ENCODE peak calls at places on chromosomes 7 and 10, in seven cellular contexts. One of them, this sample, is unnamed.

GRCh38 chr7:101565601-101566209 is 63.4 kb downstream of the MYL10 start:
- DNase-seq in D341Med: peak
- DNase-seq in NCI-H2081: no peak
- DNase-seq in choroid plexus epithelial cell: no peak
- DNase-seq in activated CD4-positive, alpha-beta T cell treated with anti-CD3 and anti-CD28 coated beads, Interleukin-2, amount 50 U/mL, for 48 hours: no peak
- DNase-seq in EH: no peak
- DNase-seq in iPS-NIHi11: no peak
- DNase-seq in this sample: no peak

GRCh38 chr7:27936244-27937102 is 196.5 kb downstream of the TAX1BP1 start:
- DNase-seq in D341Med: no peak
- DNase-seq in NCI-H2081: no peak
- DNase-seq in choroid plexus epithelial cell: no peak
- DNase-seq in activated CD4-positive, alpha-beta T cell treated with anti-CD3 and anti-CD28 coated beads, Interleukin-2, amount 50 U/mL, for 48 hours: no peak
- DNase-seq in EH: peak
- DNase-seq in iPS-NIHi11: no peak
- DNase-seq in this sample: no peak

GRCh38 chr7:125122225-125122624 is 192.6 kb upstream of the POT1 start:
- DNase-seq in D341Med: no peak
- DNase-seq in NCI-H2081: no peak
- DNase-seq in choroid plexus epithelial cell: no peak
- DNase-seq in activated CD4-positive, alpha-beta T cell treated with anti-CD3 and anti-CD28 coated beads, Interleukin-2, amount 50 U/mL, for 48 hours: no peak
- DNase-seq in EH: no peak
- DNase-seq in iPS-NIHi11: no peak
- DNase-seq in this sample: no peak

GRCh38 chr10:123150229-123150985 is 2.5 kb downstream of the HMX2 start:
- DNase-seq in D341Med: no peak
- DNase-seq in NCI-H2081: no peak
- DNase-seq in choroid plexus epithelial cell: no peak
- DNase-seq in activated CD4-positive, alpha-beta T cell treated with anti-CD3 and anti-CD28 coated beads, Interleukin-2, amount 50 U/mL, for 48 hours: no peak
- DNase-seq in EH: no peak
- DNase-seq in iPS-NIHi11: no peak
- DNase-seq in this sample: no peak

GRCh38 chr10:88938938-88939337 is 13.6 kb downstream of the ACTA2 start:
- DNase-seq in D341Med: no peak
- DNase-seq in NCI-H2081: no peak
- DNase-seq in choroid plexus epithelial cell: no peak
- DNase-seq in activated CD4-positive, alpha-beta T cell treated with anti-CD3 and anti-CD28 coated beads, Interleukin-2, amount 50 U/mL, for 48 hours: no peak
- DNase-seq in EH: no peak
- DNase-seq in iPS-NIHi11: no peak
- DNase-seq in this sample: no peak

GRCh38 chr10:128912568-128913311 is 554.3 kb upstream of the MGMT start:
- DNase-seq in D341Med: no peak
- DNase-seq in NCI-H2081: no peak
- DNase-seq in choroid plexus epithelial cell: no peak
- DNase-seq in activated CD4-positive, alpha-beta T cell treated with anti-CD3 and anti-CD28 coated beads, Interleukin-2, amount 50 U/mL, for 48 hours: no peak
- DNase-seq in EH: no peak
- DNase-seq in iPS-NIHi11: no peak
- DNase-seq in this sample: no peak

GRCh38 chr10:97676770-97677581 is 10.1 kb downstream of the AVPI1 start:
- DNase-seq in D341Med: peak
- DNase-seq in NCI-H2081: peak
- DNase-seq in choroid plexus epithelial cell: peak
- DNase-seq in activated CD4-positive, alpha-beta T cell treated with anti-CD3 and anti-CD28 coated beads, Interleukin-2, amount 50 U/mL, for 48 hours: peak
- DNase-seq in EH: peak
- DNase-seq in iPS-NIHi11: peak
- DNase-seq in this sample: peak

GRCh38 chr7:64889686-64890162 is 13.3 kb upstream of the ZNF273 start:
- DNase-seq in D341Med: peak
- DNase-seq in NCI-H2081: no peak
- DNase-seq in choroid plexus epithelial cell: no peak
- DNase-seq in activated CD4-positive, alpha-beta T cell treated with anti-CD3 and anti-CD28 coated beads, Interleukin-2, amount 50 U/mL, for 48 hours: no peak
- DNase-seq in EH: no peak
- DNase-seq in iPS-NIHi11: peak
- DNase-seq in this sample: no peak

GRCh38 chr10:75375828-75376227 is 25.7 kb downstream of the ZNF503 start:
- DNase-seq in D341Med: no peak
- DNase-seq in NCI-H2081: no peak
- DNase-seq in choroid plexus epithelial cell: no peak
- DNase-seq in activated CD4-positive, alpha-beta T cell treated with anti-CD3 and anti-CD28 coated beads, Interleukin-2, amount 50 U/mL, for 48 hours: no peak
- DNase-seq in EH: no peak
- DNase-seq in iPS-NIHi11: no peak
- DNase-seq in this sample: no peak

GRCh38 chr10:6072215-6072941 is 10.2 kb upstream of the IL2RA start:
- DNase-seq in D341Med: no peak
- DNase-seq in NCI-H2081: no peak
- DNase-seq in choroid plexus epithelial cell: no peak
- DNase-seq in activated CD4-positive, alpha-beta T cell treated with anti-CD3 and anti-CD28 coated beads, Interleukin-2, amount 50 U/mL, for 48 hours: no peak
- DNase-seq in EH: no peak
- DNase-seq in iPS-NIHi11: no peak
- DNase-seq in this sample: no peak

GRCh38 chr10:87598700-87599099 is 61.0 kb upstream of the PAPSS2 start:
- DNase-seq in D341Med: no peak
- DNase-seq in NCI-H2081: no peak
- DNase-seq in choroid plexus epithelial cell: no peak
- DNase-seq in activated CD4-positive, alpha-beta T cell treated with anti-CD3 and anti-CD28 coated beads, Interleukin-2, amount 50 U/mL, for 48 hours: no peak
- DNase-seq in EH: no peak
- DNase-seq in iPS-NIHi11: no peak
- DNase-seq in this sample: peak

GRCh38 chr10:85124592-85124991 is 796.2 kb downstream of the CCSER2 start:
- DNase-seq in D341Med: no peak
- DNase-seq in NCI-H2081: no peak
- DNase-seq in choroid plexus epithelial cell: no peak
- DNase-seq in activated CD4-positive, alpha-beta T cell treated with anti-CD3 and anti-CD28 coated beads, Interleukin-2, amount 50 U/mL, for 48 hours: no peak
- DNase-seq in EH: no peak
- DNase-seq in iPS-NIHi11: no peak
- DNase-seq in this sample: no peak

GRCh38 chr7:129778770-129779601 is 167.5 kb downstream of the NRF1 start:
- DNase-seq in D341Med: peak
- DNase-seq in NCI-H2081: peak
- DNase-seq in choroid plexus epithelial cell: no peak
- DNase-seq in activated CD4-positive, alpha-beta T cell treated with anti-CD3 and anti-CD28 coated beads, Interleukin-2, amount 50 U/mL, for 48 hours: peak
- DNase-seq in EH: no peak
- DNase-seq in iPS-NIHi11: peak
- DNase-seq in this sample: no peak

GRCh38 chr10:110398419-110399162 is 93.9 kb upstream of the SMNDC1 start:
- DNase-seq in D341Med: no peak
- DNase-seq in NCI-H2081: no peak
- DNase-seq in choroid plexus epithelial cell: peak
- DNase-seq in activated CD4-positive, alpha-beta T cell treated with anti-CD3 and anti-CD28 coated beads, Interleukin-2, amount 50 U/mL, for 48 hours: no peak
- DNase-seq in EH: peak
- DNase-seq in iPS-NIHi11: peak
- DNase-seq in this sample: no peak

This sample was measured in cerebellum.